ENCODE peak calls at places on chromosomes 7 and 10, in four cellular contexts. G, K, O and C are unnamed samples.
A peak's percentile ranks its signal among the peaks of the same experiment; 100 is the strongest.

GRCh38 chr7:155467846-155468821 is 10.2 kb downstream of the EN2 start:
- DNase-seq in O (no peak), K (no peak), G (no peak), C (no peak)

GRCh38 chr10:107067843-107068242 is 96.7 kb downstream of the SORCS1 start:
- DNase-seq in O (no peak), K (no peak), G (no peak), C (no peak)

GRCh38 chr10:12635127-12635541 is 285.8 kb downstream of the CAMK1D start:
- DNase-seq in G (no peak), K (no peak), O (no peak), C (no peak)

GRCh38 chr7:15305002-15305600 is 256.7 kb downstream of the AGMO start:
- DNase-seq in G (peak; percentile 33), K (peak; percentile 33), O (peak; percentile 4), C (peak; percentile 12)

GRCh38 chr7:42691030-42691639 is 220.7 kb downstream of the C7orf25 start:
- DNase-seq in G (peak; percentile 10), K (peak; percentile 16), O (peak; percentile 12), C (no peak)

GRCh38 chr10:127737563-127738511 is 852 bp downstream of the FOXI2 start:
- DNase-seq in O (no peak), G (no peak), K (no peak), C (no peak)

GRCh38 chr10:94546058-94546595 is 539 bp downstream of the HELLS start:
- DNase-seq in K (peak; percentile 13), O (peak; percentile 22), G (no peak), C (peak; percentile 25)

GRCh38 chr7:118311121-118311803 is 86.8 kb downstream of the ANKRD7 start:
- DNase-seq in O (no peak), K (no peak), G (peak; percentile 7), C (no peak)

GRCh38 chr7:86961686-86962085 is 97.8 kb downstream of the ELAPOR2 start:
- DNase-seq in G (no peak), O (no peak), K (no peak), C (no peak)

GRCh38 chr10:47458466-47459154 is 25.3 kb downstream of the ANXA8 start:
- DNase-seq in G (no peak), K (no peak), O (peak; percentile 2), C (no peak)

GRCh38 chr7:12719141-12719919 is 31.9 kb downstream of the ARL4A start:
- DNase-seq in G (no peak), O (peak; percentile 42), K (no peak), C (no peak)

GRCh38 chr10:120327671-120328070 is 129.4 kb upstream of the PLPP4 start:
- DNase-seq in G (no peak), O (no peak), K (no peak), C (no peak)

GRCh38 chr10:30701471-30702173 is 72.1 kb upstream of the LYZL2 start:
- DNase-seq in G (no peak), O (no peak), K (no peak), C (peak; percentile 2)

GRCh38 chr10:13528138-13528874 is 508 bp downstream of the BEND7 start:
- DNase-seq in K (no peak), G (no peak), O (peak; percentile 42), C (no peak)

GRCh38 chr7:82699773-82700186 is 256.2 kb upstream of the CACNA2D1 start:
- DNase-seq in K (no peak), O (no peak), G (peak; percentile 83), C (peak; percentile 72)

GRCh38 chr7:70678621-70679251 is 453.2 kb upstream of the GALNT17 start:
- DNase-seq in O (no peak), K (no peak), G (no peak), C (no peak)

GRCh38 chr7:73704640-73705550 is 14.6 kb downstream of the STX1A start:
- DNase-seq in O (no peak), G (no peak), K (no peak), C (peak; percentile 90)

DNA sequence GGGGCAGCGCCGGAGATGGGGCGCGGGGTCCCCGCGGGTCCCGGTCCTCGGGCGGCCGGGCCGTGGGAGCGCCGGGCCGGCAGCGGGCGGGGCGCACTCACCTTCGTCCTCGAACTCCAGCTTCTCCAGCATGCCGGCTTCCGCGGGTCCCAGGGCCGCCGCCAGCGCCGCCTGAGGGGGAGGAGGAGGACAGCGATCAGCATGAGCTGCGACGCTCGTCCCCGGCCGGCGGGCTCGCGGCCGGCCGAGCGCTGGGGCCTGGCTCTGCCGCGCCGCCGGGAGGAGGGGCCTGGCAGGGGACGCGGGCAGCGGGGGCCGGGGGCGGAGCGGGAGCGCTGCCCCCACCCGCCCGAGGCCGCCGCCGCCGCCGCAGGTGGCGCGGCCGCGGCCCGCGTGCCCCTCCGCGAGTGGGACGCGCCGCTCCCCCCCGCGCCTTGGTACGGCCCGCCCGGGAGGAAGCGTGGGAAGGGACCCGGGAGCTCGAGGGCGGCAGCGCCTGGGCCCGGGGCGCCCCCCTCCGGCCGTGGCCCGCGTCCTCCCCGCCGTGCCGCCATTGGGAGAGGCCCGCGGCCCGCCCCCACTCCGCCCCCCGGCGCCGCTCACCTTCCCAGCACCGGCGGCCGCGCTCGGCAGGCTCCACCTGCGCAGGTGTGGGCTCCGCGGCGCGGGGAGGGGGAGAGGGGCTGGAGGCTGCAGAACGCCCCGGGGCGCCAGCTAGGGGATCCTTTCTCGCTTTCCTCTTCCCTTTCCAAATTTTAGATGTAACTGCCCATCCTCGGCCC is 112.5 kb upstream of the RHEB start:
- DNase-seq in O (peak; percentile 95), K (peak; percentile 55), G (no peak), C (no peak)
- TF ChIP-seq REST in O (no peak), K (no peak), G (no peak), C (no peak)

GRCh38 chr10:133140417-133141143 is 19.4 kb upstream of the KNDC1 start:
- DNase-seq in K (no peak), G (no peak), O (no peak), C (no peak)
- TF ChIP-seq TCF7L2 in K (no peak), G (no peak), O (no peak), C (no peak)

GRCh38 chr7:151711906-151712771 is 164.8 kb downstream of the PRKAG2 start:
- DNase-seq in O (no peak), G (no peak), K (no peak), C (no peak)
- TF ChIP-seq REST in O (no peak), G (no peak), K (no peak), C (no peak)

DNA sequence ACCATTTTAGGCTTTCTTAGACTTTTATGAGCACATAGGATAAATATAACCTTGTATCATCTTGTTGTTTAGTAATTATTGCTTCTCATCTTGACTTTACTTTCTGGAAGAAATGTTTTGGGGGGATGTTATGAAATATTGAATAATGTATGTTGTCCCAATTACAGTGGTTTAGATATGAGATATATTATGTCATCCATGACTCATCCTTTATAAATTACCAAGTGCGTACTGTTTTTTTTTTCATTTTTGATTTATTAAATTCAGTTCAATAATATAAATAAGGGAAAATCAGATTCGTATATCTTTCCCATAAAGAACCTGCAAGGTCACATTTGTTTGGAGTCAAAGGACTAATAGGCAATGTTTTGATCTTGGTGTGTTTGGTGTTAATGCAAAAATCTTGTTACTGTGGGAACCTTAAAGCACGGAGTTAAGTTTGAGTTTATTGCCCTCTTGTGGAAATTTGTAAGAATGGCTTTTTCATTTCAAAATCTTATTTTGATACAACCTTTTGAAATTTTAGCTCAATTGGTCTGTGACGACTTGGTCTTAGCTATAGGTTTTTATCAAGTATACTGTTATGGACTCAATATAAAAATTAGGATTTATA is 108.6 kb downstream of the SRI start:
- DNase-seq in G (peak; percentile 36), O (peak; percentile 36), K (peak; percentile 35), C (peak; percentile 45)
- TF ChIP-seq TCF7L2 in G (no peak), O (no peak), K (no peak), C (no peak)

DNA sequence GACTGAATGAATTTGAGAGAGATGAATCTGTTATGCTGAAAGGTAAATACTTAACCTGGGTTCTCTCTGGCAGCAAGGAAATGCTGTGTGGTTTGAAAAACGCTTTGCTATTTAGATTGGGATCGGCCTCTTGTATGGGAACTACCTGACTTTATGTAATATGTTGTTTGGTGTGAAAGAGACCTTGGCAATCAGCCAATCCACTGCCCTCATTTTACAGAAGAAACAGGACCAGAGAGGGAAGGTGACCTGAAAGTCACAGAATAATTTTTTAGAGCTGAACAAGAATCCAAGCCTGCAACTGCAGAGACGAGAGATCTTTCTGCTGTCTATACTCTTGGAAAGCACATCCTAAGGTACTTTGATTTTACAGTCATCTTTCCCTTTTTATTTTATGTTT is 1.0 kb downstream of the BUD31 start:
- DNase-seq in O (no peak), K (no peak), G (no peak), C (no peak)
- TF ChIP-seq REST in O (no peak), K (no peak), G (no peak), C (no peak)